ENCODE peak calls at places on chromosomes 12 and 14, in four cellular contexts. Q, V, I and X are unnamed samples.

GRCh38 chr14:71466942-71467341 is 465.3 kb upstream of the RGS6 start:
- DNase-seq in Q (no peak), V (no peak), I (no peak), X (no peak)

GRCh38 chr12:2168808-2169207 is 116.0 kb downstream of the CACNA1C start:
- DNase-seq in Q (peak; percentile 57), V (peak; percentile 32), I (no peak), X (no peak)

GRCh38 chr14:98579140-98579539 is 692.9 kb downstream of the BCL11B start:
- DNase-seq in Q (peak; percentile 1), V (no peak), I (no peak), X (no peak)

GRCh38 chr14:72104011-72104613 is 171.9 kb downstream of the RGS6 start:
- DNase-seq in Q (peak; percentile 34), V (peak; percentile 3), I (peak; percentile 19), X (peak; percentile 36)

GRCh38 chr14:21987937-21988336 is 314.3 kb upstream of the OR4E1 start:
- DNase-seq in Q (peak; percentile 75), V (peak; percentile 45), I (peak; percentile 50), X (peak; percentile 11)

GRCh38 chr12:5173511-5174011 is 129.9 kb downstream of the KCNA5 start:
- DNase-seq in Q (peak; percentile 52), V (peak; percentile 51), I (no peak), X (no peak)

GRCh38 chr14:52259452-52259851 is 8.0 kb upstream of the PTGDR start:
- DNase-seq in Q (no peak), V (no peak), I (no peak), X (no peak)

GRCh38 chr14:74836251-74836957 is 39.5 kb downstream of the PROX2 start:
- DNase-seq in Q (no peak), V (no peak), I (peak; percentile 26), X (no peak)

GRCh38 chr12:49968431-49968830 is 4.3 kb upstream of the AQP6 start:
- DNase-seq in Q (no peak), V (no peak), I (no peak), X (peak; percentile 8)

GRCh38 chr12:53004582-53004981 is 1.7 kb upstream of the EIF4B start:
- DNase-seq in Q (no peak), V (no peak), I (no peak), X (no peak)

GRCh38 chr12:21988619-21989018 is 47.4 kb upstream of the ABCC9 start:
- DNase-seq in Q (no peak), V (no peak), I (no peak), X (no peak)

GRCh38 chr12:59645242-59645641 is 49.4 kb downstream of the SLC16A7 start:
- DNase-seq in Q (no peak), V (no peak), I (no peak), X (no peak)

GRCh38 chr12:88805286-88805685 is 225.0 kb upstream of the KITLG start:
- DNase-seq in Q (no peak), V (no peak), I (no peak), X (no peak)

GRCh38 chr14:57987596-57988300 is 121.9 kb upstream of the SLC35F4 start:
- DNase-seq in Q (peak; percentile 60), V (no peak), I (no peak), X (no peak)

GRCh38 chr14:104240426-104241157 is 102.2 kb downstream of the KIF26A start:
- DNase-seq in Q (no peak), V (no peak), I (peak; percentile 94), X (peak; percentile 32)

GRCh38 chr14:94617988-94618822 is 6.0 kb downstream of the SERPINA3 start:
- DNase-seq in Q (no peak), V (no peak), I (no peak), X (no peak)

GRCh38 chr12:67766370-67766769 is 117.8 kb downstream of the DYRK2 start:
- DNase-seq in Q (peak; percentile 94), V (no peak), I (no peak), X (no peak)

GRCh38 chr14:76516884-76517283 is 140.9 kb downstream of the ESRRB start:
- DNase-seq in Q (no peak), V (no peak), I (no peak), X (no peak)

DNA sequence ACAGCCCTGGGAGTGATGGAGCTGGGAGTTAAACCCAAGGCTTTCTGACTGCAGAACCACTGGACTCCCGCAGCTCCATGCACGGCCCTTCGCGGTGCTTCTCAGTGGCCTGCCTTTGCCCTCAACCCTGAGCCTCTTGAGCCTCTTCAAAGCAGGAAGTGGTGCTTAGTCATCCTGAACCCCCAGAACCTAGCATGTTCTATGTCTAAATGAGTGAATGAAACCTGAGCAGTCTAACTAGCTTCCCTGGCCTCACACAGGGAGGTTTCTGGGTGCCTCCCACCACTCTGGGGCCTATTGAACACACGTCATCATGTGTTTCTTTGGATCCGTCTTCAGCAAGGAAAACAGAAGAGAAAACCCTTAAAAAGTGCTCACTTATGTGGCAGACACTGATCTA is 117.9 kb upstream of the SFSWAP start:
- DNase-seq in Q (no peak), V (no peak), I (no peak), X (no peak)
- TF ChIP-seq EZH2phosphoT487 in Q (no peak), V (no peak), I (no peak), X (no peak)

GRCh38 chr12:105723066-105723465 is 392.6 kb downstream of the C12orf75 start:
- DNase-seq in Q (no peak), V (no peak), I (no peak), X (no peak)

GRCh38 chr12:105724651-105725050 is 394.2 kb downstream of the C12orf75 start:
- DNase-seq in Q (no peak), V (no peak), I (no peak), X (no peak)

GRCh38 chr12:105723534-105723933 is 393.0 kb downstream of the C12orf75 start:
- DNase-seq in Q (no peak), V (no peak), I (no peak), X (no peak)

GRCh38 chr12:105721915-105722314 is 391.4 kb downstream of the C12orf75 start:
- DNase-seq in Q (no peak), V (no peak), I (no peak), X (no peak)

DNA sequence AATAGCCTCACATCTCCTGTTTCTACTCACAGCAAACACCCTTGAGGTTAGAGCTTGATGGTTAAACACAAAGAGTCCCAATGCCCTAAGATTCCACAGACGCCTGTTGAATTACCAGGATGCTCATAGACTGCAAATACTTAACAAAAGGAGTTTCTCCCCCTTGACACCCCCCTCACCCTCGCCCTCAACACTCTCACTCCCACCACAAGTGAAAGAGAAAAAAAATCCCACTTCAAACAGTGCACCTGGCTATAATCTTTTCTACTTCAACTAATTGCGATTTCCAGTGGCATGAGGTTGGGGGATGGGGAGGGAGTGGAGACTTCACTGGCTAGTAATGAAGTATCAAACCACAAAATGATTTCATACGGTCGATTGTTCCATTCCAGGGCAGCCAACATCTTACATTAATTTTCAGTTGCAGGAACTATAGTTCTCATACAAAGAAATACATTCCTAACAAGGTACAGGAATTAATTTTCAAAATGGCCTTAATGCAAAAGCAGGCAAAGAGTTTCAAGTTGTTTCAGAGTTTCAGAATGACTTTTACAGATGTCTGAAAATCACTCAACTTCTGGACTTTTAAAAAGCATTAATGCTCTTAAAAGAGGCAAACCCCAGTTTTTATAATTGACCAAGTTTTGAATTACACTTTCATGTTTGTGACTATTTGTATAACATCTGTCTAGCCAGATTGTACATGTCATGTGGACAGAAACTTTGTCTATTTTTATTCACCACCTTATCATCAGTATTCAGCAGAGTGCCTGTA is 390.7 kb downstream of the C12orf75 start:
- DNase-seq in Q (no peak), V (no peak), I (no peak), X (no peak)
- TF ChIP-seq EZH2phosphoT487 in Q (no peak), V (no peak), I (no peak), X (no peak)

GRCh38 chr12:81255456-81255855 is 177.6 kb downstream of the ACSS3 start:
- DNase-seq in Q (no peak), V (no peak), I (no peak), X (no peak)

GRCh38 chr12:81257952-81258551 is 180.2 kb downstream of the ACSS3 start:
- DNase-seq in Q (peak; percentile 66), V (peak; percentile 28), I (peak; percentile 24), X (peak; percentile 10)

GRCh38 chr12:81253360-81253759 is 175.5 kb downstream of the ACSS3 start:
- DNase-seq in Q (no peak), V (no peak), I (no peak), X (no peak)

GRCh38 chr12:81259360-81259759 is 181.5 kb downstream of the ACSS3 start:
- DNase-seq in Q (no peak), V (no peak), I (no peak), X (no peak)

GRCh38 chr12:81255947-81256346 is 178.1 kb downstream of the ACSS3 start:
- DNase-seq in Q (no peak), V (no peak), I (no peak), X (no peak)
- TF ChIP-seq EZH2phosphoT487 in Q (no peak), V (no peak), I (no peak), X (no peak)

DNA sequence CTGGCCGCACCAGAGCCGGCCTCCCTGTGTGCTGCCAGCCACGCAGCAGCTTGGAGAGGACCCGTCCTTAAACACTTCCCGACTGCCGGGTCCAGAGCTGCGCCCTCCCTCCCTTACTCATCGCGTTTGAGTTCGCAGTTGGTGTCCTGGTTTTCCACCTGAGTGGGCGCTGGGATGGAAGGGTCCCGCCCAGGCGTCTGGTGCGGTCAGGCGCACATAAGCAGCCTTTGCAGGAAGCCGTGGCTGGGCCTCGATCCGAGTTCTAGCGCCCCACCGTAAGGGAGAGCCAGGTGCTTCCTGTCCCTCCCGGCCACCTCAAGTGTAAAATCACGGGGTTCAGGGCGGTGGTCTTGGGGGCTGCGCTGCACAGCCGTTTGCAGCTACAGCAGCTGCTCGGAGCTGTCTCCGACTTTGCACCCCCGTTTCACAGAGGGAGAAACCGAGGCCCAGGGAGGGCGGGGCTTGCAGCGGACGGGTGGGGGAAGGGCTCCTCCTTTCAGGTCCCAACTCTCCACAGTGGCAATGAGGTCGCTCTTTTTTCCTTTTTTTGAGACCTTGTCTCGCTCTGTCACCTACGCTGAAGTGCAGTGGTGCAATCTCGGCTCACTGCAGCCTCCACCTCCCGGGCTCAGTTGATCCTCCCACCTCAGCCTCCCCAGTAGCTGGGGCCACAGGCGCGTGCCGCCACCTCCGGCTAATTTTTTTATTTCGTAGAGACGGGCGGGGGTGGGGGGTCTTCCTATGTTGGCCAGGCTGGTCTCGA is 51.3 kb downstream of the LRCOL1 start:
- DNase-seq in Q (no peak), V (no peak), I (peak; percentile 40), X (no peak)
- TF ChIP-seq EZH2phosphoT487 in Q (no peak), V (no peak), I (no peak), X (no peak)

GRCh38 chr14:78530078-78530477 is 359.9 kb downstream of the NRXN3 start:
- DNase-seq in Q (peak; percentile 23), V (no peak), I (peak; percentile 30), X (no peak)
- TF ChIP-seq EZH2phosphoT487 in Q (no peak), V (no peak), I (no peak), X (no peak)